ENCODE peak calls at places on chromosomes 16 and 17, in seven cellular contexts. T is HuH-7, B is HS-27A, H is upper lobe of right lung, N is glutamatergic neuron, J is NCI-H1105 treated with DMSO at 0.1 percent for 48 hours, Q is GM12892. I is an unnamed sample.

GRCh38 chr17:8832711-8833352 is 33.7 kb upstream of the MFSD6L start:
- DNase-seq in T (peak), B (no peak), H (no peak), N (peak), J (no peak), Q (peak), I (no peak)

GRCh38 chr16:9844361-9844760 is 337.9 kb downstream of the GRIN2A start:
- DNase-seq in T (no peak), B (no peak), H (no peak), N (no peak), J (no peak), Q (no peak), I (no peak)

GRCh38 chr17:19753049-19753444 is 4.9 kb upstream of the ALDH3A1 start:
- DNase-seq in T (no peak), B (peak), H (peak), N (no peak), J (peak), Q (no peak), I (peak)

GRCh38 chr17:9150407-9151090 is 129.2 kb downstream of the NTN1 start:
- DNase-seq in T (no peak), B (no peak), H (no peak), N (no peak), J (no peak), Q (no peak), I (no peak)

GRCh38 chr16:2019919-2020831 is 590 bp downstream of the NPW start:
- DNase-seq in T (no peak), B (no peak), H (no peak), N (peak), J (no peak), Q (no peak), I (no peak)

GRCh38 chr16:17724242-17724898 is 253.6 kb upstream of the XYLT1 start:
- DNase-seq in T (no peak), B (no peak), H (no peak), N (no peak), J (no peak), Q (no peak), I (no peak)

GRCh38 chr17:65370669-65371126 is 190.8 kb downstream of the AXIN2 start:
- DNase-seq in T (peak), B (no peak), H (no peak), N (no peak), J (no peak), Q (no peak), I (no peak)

GRCh38 chr17:31004160-31004559 is 33.3 kb downstream of the RNF135 start:
- DNase-seq in T (no peak), B (no peak), H (no peak), N (no peak), J (no peak), Q (no peak), I (no peak)

GRCh38 chr16:65116818-65117430 is 4.9 kb downstream of the CDH11 start:
- DNase-seq in T (no peak), B (no peak), H (no peak), N (no peak), J (no peak), Q (no peak), I (peak)

GRCh38 chr17:4858880-4859260 is 25.7 kb downstream of the MINK1 start:
- DNase-seq in T (no peak), B (no peak), H (peak), N (no peak), J (no peak), Q (no peak), I (no peak)

GRCh38 chr16:75254359-75254837 is 3.0 kb upstream of the BCAR1 start:
- DNase-seq in T (no peak), B (no peak), H (peak), N (no peak), J (no peak), Q (no peak), I (no peak)

GRCh38 chr17:75725504-75725903 is 4.2 kb downstream of the ITGB4 start:
- DNase-seq in T (no peak), B (no peak), H (no peak), N (no peak), J (no peak), Q (no peak), I (no peak)

GRCh38 chr16:78768226-78768625 is 668.8 kb downstream of the WWOX start:
- DNase-seq in T (no peak), B (no peak), H (no peak), N (no peak), J (no peak), Q (no peak), I (no peak)

GRCh38 chr17:6753565-6753964 is 2.3 kb upstream of the XAF1 start:
- DNase-seq in T (no peak), B (no peak), H (no peak), N (no peak), J (no peak), Q (no peak), I (no peak)

GRCh38 chr16:27800817-27801216 is 250.9 kb downstream of the KATNIP start:
- DNase-seq in T (no peak), B (no peak), H (no peak), N (no peak), J (no peak), Q (no peak), I (no peak)

GRCh38 chr17:31610301-31610910 is 218.9 kb downstream of the RAB11FIP4 start:
- DNase-seq in T (no peak), B (no peak), H (no peak), N (peak), J (no peak), Q (no peak), I (no peak)

GRCh38 chr17:82985436-82985820 is 94.0 kb upstream of the METRNL start:
- DNase-seq in T (no peak), B (no peak), H (peak), N (no peak), J (no peak), Q (no peak), I (no peak)

GRCh38 chr17:56948491-56948890 is 12.4 kb downstream of the COIL start:
- DNase-seq in T (no peak), B (no peak), H (no peak), N (no peak), J (no peak), Q (no peak), I (no peak)

GRCh38 chr17:62792122-62792800 is 15.9 kb downstream of the MARCHF10 start:
- DNase-seq in T (no peak), B (peak), H (no peak), N (no peak), J (no peak), Q (no peak), I (no peak)

GRCh38 chr17:72407336-72408121 is 286.7 kb downstream of the SOX9 start:
- DNase-seq in T (no peak), B (no peak), H (no peak), N (peak), J (peak), Q (no peak), I (peak)

GRCh38 chr17:50198026-50198669 is 3.3 kb downstream of the COL1A1 start:
- DNase-seq in T (peak), B (no peak), H (no peak), N (peak), J (peak), Q (no peak), I (peak)

GRCh38 chr17:47106130-47106529 is 83.0 kb downstream of the CDC27 start:
- DNase-seq in T (no peak), B (no peak), H (no peak), N (no peak), J (no peak), Q (no peak), I (no peak)

GRCh38 chr17:52681486-52681885 is 523.0 kb upstream of the CA10 start:
- DNase-seq in T (no peak), B (no peak), H (no peak), N (no peak), J (no peak), Q (no peak), I (no peak)